ENCODE peak calls at places on chromosomes 7 and 10, in ten cellular contexts. R is cardiac muscle cell; D is MM.1S; G is CD8-positive, alpha-beta T cell; W is adrenal gland; C is heart right ventricle; M is testis; N is astrocyte; T is PC-3; B is lower lobe of right lung. J is an unnamed sample.

GRCh38 chr7:98211676-98212531 is 665 bp downstream of the BHLHA15 start:
- DNase-seq in M (no peak), N (no peak), G (no peak), B (peak; percentile 47), R (no peak), W (no peak), T (no peak), C (no peak), D (no peak), J (no peak)

GRCh38 chr10:44787480-44788075 is 123.6 kb upstream of the TMEM72 start:
- DNase-seq in W (no peak), R (no peak), M (no peak), G (no peak), C (no peak), D (no peak), T (no peak), N (peak; percentile 36), B (no peak), J (no peak)

GRCh38 chr7:49773939-49774458 is 561 bp downstream of the VWC2 start:
- DNase-seq in G (no peak), T (no peak), B (no peak), W (no peak), D (no peak), M (no peak), N (no peak), C (peak; percentile 28), R (no peak), J (no peak)

GRCh38 chr10:29332761-29333148 is 43.9 kb downstream of the LYZL1 start:
- DNase-seq in G (no peak), W (no peak), C (no peak), D (no peak), B (no peak), R (no peak), T (no peak), N (no peak), M (no peak), J (no peak)

GRCh38 chr7:23012797-23013714 is 874 bp downstream of the HYCC1 start:
- DNase-seq in R (no peak), D (peak; percentile 62), W (peak; percentile 19), M (peak; percentile 35), T (peak; percentile 18), C (peak; percentile 46), G (peak; percentile 52), N (no peak), B (peak; percentile 60), J (no peak)

GRCh38 chr10:124009616-124010015 is 83.8 kb downstream of the CHST15 start:
- DNase-seq in M (no peak), G (no peak), B (no peak), D (no peak), C (no peak), N (no peak), R (no peak), T (no peak), W (no peak), J (no peak)

GRCh38 chr7:128877756-128878120 is 15.1 kb downstream of the ATP6V1F start:
- DNase-seq in D (no peak), G (no peak), N (no peak), C (no peak), R (no peak), B (no peak), T (no peak), M (no peak), W (no peak), J (no peak)

GRCh38 chr7:150744041-150744656 is 6.9 kb downstream of the GIMAP5 start:
- DNase-seq in R (no peak), T (no peak), N (no peak), D (no peak), M (no peak), B (no peak), C (no peak), G (no peak), W (no peak), J (no peak)

GRCh38 chr7:2203551-2204300 is 29.0 kb downstream of the MAD1L1 start:
- DNase-seq in W (no peak), N (no peak), G (no peak), B (no peak), T (no peak), C (no peak), R (peak; percentile 61), M (no peak), D (no peak), J (no peak)

GRCh38 chr7:151244156-151244870 is 4.2 kb downstream of the SMARCD3 start:
- DNase-seq in T (peak; percentile 41), G (no peak), R (peak; percentile 64), N (no peak), W (no peak), M (peak; percentile 68), D (peak; percentile 61), B (peak; percentile 52), C (no peak), J (peak; percentile 66)

GRCh38 chr7:69939317-69939716 is 341.0 kb downstream of the AUTS2 start:
- DNase-seq in N (no peak), D (no peak), C (no peak), R (no peak), M (no peak), T (no peak), W (no peak), B (no peak), G (no peak), J (no peak)

GRCh38 chr7:158348446-158348845 is 239.2 kb downstream of the PTPRN2 start:
- DNase-seq in C (no peak), D (no peak), G (peak; percentile 9), R (no peak), B (no peak), M (no peak), W (no peak), N (no peak), T (no peak), J (no peak)

GRCh38 chr10:58963101-58963534 is 213.3 kb upstream of the PHYHIPL start:
- DNase-seq in D (no peak), R (no peak), G (no peak), M (no peak), N (no peak), B (no peak), C (no peak), W (no peak), T (peak; percentile 42), J (no peak)

DNA sequence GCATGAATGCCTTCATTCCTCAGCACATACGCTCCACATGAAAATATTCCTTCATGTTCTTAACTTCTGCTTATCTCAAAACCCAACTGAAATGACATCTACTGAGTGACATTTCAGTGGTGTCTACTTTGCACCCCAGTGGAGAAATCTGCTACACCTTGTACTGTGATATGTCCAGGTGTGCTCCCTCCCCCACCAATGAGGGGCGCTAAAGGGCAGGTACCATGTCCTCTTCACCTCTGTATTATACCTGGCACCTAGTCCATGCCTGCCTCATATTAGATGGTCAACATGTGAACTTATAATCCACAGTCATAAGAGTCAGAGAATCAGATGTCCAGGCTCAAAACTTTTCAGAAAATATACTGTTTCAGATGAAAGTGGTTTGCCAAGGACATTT is 2.1 kb downstream of the PAXIP1 start:
- DNase-seq in D (peak; percentile 58), W (no peak), G (no peak), B (no peak), R (no peak), T (peak; percentile 17), C (no peak), N (no peak), M (no peak), J (no peak)
- H3K4me1 ChIP-seq in D (peaks cover 13% of the 10 kb centered on the region), W (peaks cover 19% of the 10 kb centered on the region), G (peaks cover 11% of the 10 kb centered on the region), B (peaks cover 20% of the 10 kb centered on the region), R (peaks cover 3% of the 10 kb centered on the region), T (peaks cover 10% of the 10 kb centered on the region), C (peaks cover 16% of the 10 kb centered on the region), N (peaks cover 3% of the 10 kb centered on the region), M (peaks cover 5% of the 10 kb centered on the region), J (peaks cover 3% of the 10 kb centered on the region)

GRCh38 chr7:92749832-92750231 is 86.5 kb downstream of the CDK6 start:
- DNase-seq in G (no peak), M (no peak), B (no peak), T (no peak), N (no peak), D (no peak), R (no peak), C (no peak), W (no peak), J (no peak)

GRCh38 chr7:92745241-92745640 is 91.1 kb downstream of the CDK6 start:
- DNase-seq in T (no peak), G (no peak), C (no peak), W (no peak), B (no peak), R (no peak), N (no peak), D (no peak), M (no peak), J (no peak)

GRCh38 chr7:92748509-92748908 is 87.9 kb downstream of the CDK6 start:
- DNase-seq in M (no peak), B (no peak), C (no peak), W (no peak), D (no peak), R (no peak), N (no peak), T (no peak), G (no peak), J (no peak)

GRCh38 chr7:92749327-92749730 is 87.0 kb downstream of the CDK6 start:
- DNase-seq in W (no peak), D (no peak), N (no peak), R (no peak), C (no peak), B (no peak), G (no peak), M (no peak), T (no peak), J (no peak)

GRCh38 chr7:92747041-92747835 is 89.1 kb downstream of the CDK6 start:
- DNase-seq in C (no peak), G (no peak), N (peak; percentile 60), D (no peak), T (peak; percentile 48), M (no peak), W (no peak), B (no peak), R (no peak), J (no peak)
- H3K4me1 ChIP-seq in C (no peaks in the 10 kb centered on the region), G (no peaks in the 10 kb centered on the region), N (peaks cover 39% of the 10 kb centered on the region), D (peaks cover 2% of the 10 kb centered on the region), T (peaks cover 44% of the 10 kb centered on the region), M (no peaks in the 10 kb centered on the region), W (peaks cover 13% of the 10 kb centered on the region), B (no peaks in the 10 kb centered on the region), R (no peaks in the 10 kb centered on the region), J (peaks cover 6% of the 10 kb centered on the region)

GRCh38 chr10:102597131-102597891 is 47.0 kb upstream of the TRIM8 start:
- DNase-seq in G (no peak), B (no peak), W (peak; percentile 59), T (no peak), C (peak; percentile 46), R (no peak), M (no peak), N (no peak), D (no peak), J (no peak)
- H3K4me1 ChIP-seq in G (no peaks in the 10 kb centered on the region), B (peaks cover 73% of the 10 kb centered on the region), W (peaks cover 33% of the 10 kb centered on the region), T (peaks cover 18% of the 10 kb centered on the region), C (peaks cover 67% of the 10 kb centered on the region), R (peaks cover 22% of the 10 kb centered on the region), M (peaks cover 31% of the 10 kb centered on the region), N (peaks cover 25% of the 10 kb centered on the region), D (no peaks in the 10 kb centered on the region), J (no peaks in the 10 kb centered on the region)

DNA sequence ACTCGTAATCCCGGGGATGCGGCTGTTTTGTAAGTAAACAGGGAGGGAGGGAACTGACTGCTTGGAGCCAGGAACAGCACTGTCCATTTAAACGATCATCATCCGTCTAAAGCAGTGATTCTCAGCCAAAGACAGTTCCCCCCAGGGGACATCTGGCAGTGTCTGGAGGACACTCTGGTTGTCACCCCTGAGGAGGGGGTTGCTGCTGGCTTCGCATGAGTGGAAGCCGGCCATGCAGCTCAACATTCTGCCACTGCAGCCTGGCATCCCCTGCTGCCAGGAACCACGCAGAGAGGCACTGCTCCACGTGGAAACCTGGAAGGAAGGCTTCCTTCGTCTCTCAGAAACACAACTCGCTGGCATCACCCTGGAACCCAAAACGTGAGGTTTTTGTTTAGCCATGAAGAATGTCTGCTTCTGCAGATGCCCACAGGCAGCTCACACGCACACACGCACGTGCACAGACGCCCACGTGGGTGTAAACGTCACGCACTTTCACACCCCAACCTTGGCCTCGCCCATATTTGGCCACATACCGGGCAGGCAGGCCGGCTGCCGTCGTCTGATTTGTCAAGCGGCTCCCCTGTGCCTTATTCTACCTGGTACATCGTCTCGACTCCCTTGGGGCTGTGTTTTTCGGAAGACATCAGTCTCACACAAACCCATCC is 127.4 kb upstream of the PPP2R2D start:
- DNase-seq in D (no peak), W (no peak), N (no peak), C (no peak), M (no peak), G (no peak), B (no peak), R (no peak), T (no peak), J (no peak)
- H3K4me1 ChIP-seq in D (no peaks in the 10 kb centered on the region), W (no peaks in the 10 kb centered on the region), N (no peaks in the 10 kb centered on the region), C (no peaks in the 10 kb centered on the region), M (no peaks in the 10 kb centered on the region), G (no peaks in the 10 kb centered on the region), B (no peaks in the 10 kb centered on the region), R (no peaks in the 10 kb centered on the region), T (no peaks in the 10 kb centered on the region), J (no peaks in the 10 kb centered on the region)

J was measured in BE2C.